ENCODE peak calls at places on chromosome 6, in seven cellular contexts. One of them, this sample, is unnamed.

GRCh38 chr6:56514395-56514794 is 128.3 kb downstream of the DST start:
- DNase-seq in CD8-positive, alpha-beta T cell: no peak
- DNase-seq in H9: no peak
- DNase-seq in neural crest cell: no peak
- DNase-seq in stomach: no peak
- DNase-seq in OCI-LY7: no peak
- DNase-seq in GM06990: no peak
- DNase-seq in this sample: no peak

GRCh38 chr6:25138024-25138696 is 141.0 kb upstream of the CARMIL1 start:
- DNase-seq in CD8-positive, alpha-beta T cell: peak; percentile 66
- DNase-seq in H9: no peak
- DNase-seq in neural crest cell: no peak
- DNase-seq in stomach: peak; percentile 51
- DNase-seq in OCI-LY7: peak; percentile 75
- DNase-seq in GM06990: peak; percentile 60
- DNase-seq in this sample: peak; percentile 27

GRCh38 chr6:127022297-127022696 is 96.2 kb upstream of the RSPO3 start:
- DNase-seq in CD8-positive, alpha-beta T cell: no peak
- DNase-seq in H9: no peak
- DNase-seq in neural crest cell: no peak
- DNase-seq in stomach: peak; percentile 72
- DNase-seq in OCI-LY7: no peak
- DNase-seq in GM06990: no peak
- DNase-seq in this sample: no peak

GRCh38 chr6:25684565-25684964 is 32.5 kb downstream of the SCGN start:
- DNase-seq in CD8-positive, alpha-beta T cell: no peak
- DNase-seq in H9: no peak
- DNase-seq in neural crest cell: no peak
- DNase-seq in stomach: no peak
- DNase-seq in OCI-LY7: no peak
- DNase-seq in GM06990: no peak
- DNase-seq in this sample: no peak

GRCh38 chr6:101392561-101393230 is 812 bp upstream of the GRIK2 start:
- DNase-seq in CD8-positive, alpha-beta T cell: no peak
- DNase-seq in H9: peak; percentile 41
- DNase-seq in neural crest cell: no peak
- DNase-seq in stomach: no peak
- DNase-seq in OCI-LY7: no peak
- DNase-seq in GM06990: no peak
- DNase-seq in this sample: no peak

GRCh38 chr6:111691345-111692225 is 85.9 kb upstream of the TRAF3IP2 start:
- DNase-seq in CD8-positive, alpha-beta T cell: no peak
- DNase-seq in H9: no peak
- DNase-seq in neural crest cell: no peak
- DNase-seq in stomach: no peak
- DNase-seq in OCI-LY7: no peak
- DNase-seq in GM06990: no peak
- DNase-seq in this sample: no peak

GRCh38 chr6:149905911-149906371 is 8.0 kb upstream of the RAET1E start:
- DNase-seq in CD8-positive, alpha-beta T cell: no peak
- DNase-seq in H9: no peak
- DNase-seq in neural crest cell: no peak
- DNase-seq in stomach: no peak
- DNase-seq in OCI-LY7: no peak
- DNase-seq in GM06990: no peak
- DNase-seq in this sample: no peak

GRCh38 chr6:14798594-14798982 is 447.3 kb upstream of the JARID2 start:
- DNase-seq in CD8-positive, alpha-beta T cell: no peak
- DNase-seq in H9: no peak
- DNase-seq in neural crest cell: no peak
- DNase-seq in stomach: no peak
- DNase-seq in OCI-LY7: no peak
- DNase-seq in GM06990: no peak
- DNase-seq in this sample: no peak

GRCh38 chr6:12208190-12208589 is 82.0 kb upstream of the EDN1 start:
- DNase-seq in CD8-positive, alpha-beta T cell: no peak
- DNase-seq in H9: no peak
- DNase-seq in neural crest cell: no peak
- DNase-seq in stomach: peak; percentile 27
- DNase-seq in OCI-LY7: no peak
- DNase-seq in GM06990: no peak
- DNase-seq in this sample: no peak

GRCh38 chr6:165877773-165878172 is 214.7 kb upstream of the PDE10A start:
- DNase-seq in CD8-positive, alpha-beta T cell: no peak
- DNase-seq in H9: no peak
- DNase-seq in neural crest cell: no peak
- DNase-seq in stomach: no peak
- DNase-seq in OCI-LY7: no peak
- DNase-seq in GM06990: no peak
- DNase-seq in this sample: no peak

GRCh38 chr6:165875946-165876345 is 212.9 kb upstream of the PDE10A start:
- DNase-seq in CD8-positive, alpha-beta T cell: no peak
- DNase-seq in H9: no peak
- DNase-seq in neural crest cell: no peak
- DNase-seq in stomach: no peak
- DNase-seq in OCI-LY7: no peak
- DNase-seq in GM06990: no peak
- DNase-seq in this sample: no peak

GRCh38 chr6:165877192-165877591 is 214.2 kb upstream of the PDE10A start:
- DNase-seq in CD8-positive, alpha-beta T cell: no peak
- DNase-seq in H9: no peak
- DNase-seq in neural crest cell: no peak
- DNase-seq in stomach: no peak
- DNase-seq in OCI-LY7: no peak
- DNase-seq in GM06990: no peak
- DNase-seq in this sample: no peak

GRCh38 chr6:165872811-165873210 is 209.8 kb upstream of the PDE10A start:
- DNase-seq in CD8-positive, alpha-beta T cell: no peak
- DNase-seq in H9: no peak
- DNase-seq in neural crest cell: no peak
- DNase-seq in stomach: no peak
- DNase-seq in OCI-LY7: no peak
- DNase-seq in GM06990: no peak
- DNase-seq in this sample: no peak

DNA sequence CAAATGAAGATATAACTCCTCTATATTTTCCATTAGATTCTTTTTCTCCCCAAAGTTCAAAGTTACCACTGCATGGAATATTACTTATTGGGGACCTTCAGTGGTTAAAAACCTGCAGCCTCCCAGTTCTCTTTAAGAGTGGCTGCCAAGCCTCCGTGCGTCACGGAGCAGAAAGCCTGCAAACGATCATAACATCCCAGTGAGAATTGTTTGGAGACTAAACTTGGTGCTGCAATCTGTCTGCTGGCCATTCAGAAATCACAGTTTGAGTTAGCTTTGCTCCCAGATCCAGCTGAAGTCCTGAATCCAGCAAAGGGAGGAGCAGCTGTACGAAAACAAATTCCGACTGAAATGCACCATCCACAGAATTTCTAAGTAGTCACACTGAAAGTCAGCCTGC is 213.5 kb upstream of the PDE10A start:
- DNase-seq in CD8-positive, alpha-beta T cell: no peak
- DNase-seq in H9: no peak
- DNase-seq in neural crest cell: no peak
- DNase-seq in stomach: no peak
- DNase-seq in OCI-LY7: no peak
- DNase-seq in GM06990: no peak
- DNase-seq in this sample: no peak
- TF ChIP-seq CTCF in CD8-positive, alpha-beta T cell: no peak
- TF ChIP-seq CTCF in H9: no peak
- TF ChIP-seq CTCF in neural crest cell: no peak
- TF ChIP-seq CTCF in stomach: no peak
- TF ChIP-seq CTCF in OCI-LY7: no peak
- TF ChIP-seq CTCF in GM06990: no peak
- TF ChIP-seq CTCF in this sample: no peak

GRCh38 chr6:120274547-120274946 is 925.0 kb upstream of the MAN1A1 start:
- DNase-seq in CD8-positive, alpha-beta T cell: no peak
- DNase-seq in H9: no peak
- DNase-seq in neural crest cell: no peak
- DNase-seq in stomach: no peak
- DNase-seq in OCI-LY7: no peak
- DNase-seq in GM06990: no peak
- DNase-seq in this sample: no peak
- TF ChIP-seq CTCF in CD8-positive, alpha-beta T cell: no peak
- TF ChIP-seq CTCF in H9: no peak
- TF ChIP-seq CTCF in neural crest cell: no peak
- TF ChIP-seq CTCF in stomach: no peak
- TF ChIP-seq CTCF in OCI-LY7: no peak
- TF ChIP-seq CTCF in GM06990: peak; percentile 17
- TF ChIP-seq CTCF in this sample: no peak

GRCh38 chr6:28980797-28981390 is 24.2 kb downstream of the ZNF311 start:
- DNase-seq in CD8-positive, alpha-beta T cell: peak; percentile 21
- DNase-seq in H9: peak; percentile 84
- DNase-seq in neural crest cell: peak; percentile 68
- DNase-seq in stomach: no peak
- DNase-seq in OCI-LY7: peak; percentile 93
- DNase-seq in GM06990: peak; percentile 56
- DNase-seq in this sample: no peak
- TF ChIP-seq CTCF in CD8-positive, alpha-beta T cell: peak; percentile 21
- TF ChIP-seq CTCF in H9: peak; percentile 59
- TF ChIP-seq CTCF in neural crest cell: peak; percentile 61
- TF ChIP-seq CTCF in stomach: peak; percentile 12
- TF ChIP-seq CTCF in OCI-LY7: peak; percentile 72
- TF ChIP-seq CTCF in GM06990: peak; percentile 20
- TF ChIP-seq CTCF in this sample: no peak

GRCh38 chr6:167462913-167463312 is 138.0 kb downstream of the TTLL2 start:
- DNase-seq in CD8-positive, alpha-beta T cell: no peak
- DNase-seq in H9: no peak
- DNase-seq in neural crest cell: no peak
- DNase-seq in stomach: no peak
- DNase-seq in OCI-LY7: no peak
- DNase-seq in GM06990: no peak
- DNase-seq in this sample: no peak
- TF ChIP-seq CTCF in CD8-positive, alpha-beta T cell: no peak
- TF ChIP-seq CTCF in H9: no peak
- TF ChIP-seq CTCF in neural crest cell: no peak
- TF ChIP-seq CTCF in stomach: no peak
- TF ChIP-seq CTCF in OCI-LY7: no peak
- TF ChIP-seq CTCF in GM06990: no peak
- TF ChIP-seq CTCF in this sample: no peak

GRCh38 chr6:71414486-71414885 is 125.9 kb downstream of the OGFRL1 start:
- DNase-seq in CD8-positive, alpha-beta T cell: no peak
- DNase-seq in H9: no peak
- DNase-seq in neural crest cell: no peak
- DNase-seq in stomach: no peak
- DNase-seq in OCI-LY7: no peak
- DNase-seq in GM06990: no peak
- DNase-seq in this sample: no peak

GRCh38 chr6:71419217-71419953 is 130.8 kb downstream of the OGFRL1 start:
- DNase-seq in CD8-positive, alpha-beta T cell: no peak
- DNase-seq in H9: no peak
- DNase-seq in neural crest cell: peak; percentile 17
- DNase-seq in stomach: no peak
- DNase-seq in OCI-LY7: no peak
- DNase-seq in GM06990: no peak
- DNase-seq in this sample: no peak

GRCh38 chr6:71421611-71422010 is 133.0 kb downstream of the OGFRL1 start:
- DNase-seq in CD8-positive, alpha-beta T cell: no peak
- DNase-seq in H9: no peak
- DNase-seq in neural crest cell: no peak
- DNase-seq in stomach: no peak
- DNase-seq in OCI-LY7: no peak
- DNase-seq in GM06990: no peak
- DNase-seq in this sample: no peak

GRCh38 chr6:71420693-71421328 is 132.2 kb downstream of the OGFRL1 start:
- DNase-seq in CD8-positive, alpha-beta T cell: no peak
- DNase-seq in H9: peak; percentile 97
- DNase-seq in neural crest cell: peak; percentile 84
- DNase-seq in stomach: peak; percentile 95
- DNase-seq in OCI-LY7: no peak
- DNase-seq in GM06990: peak; percentile 50
- DNase-seq in this sample: peak; percentile 82

GRCh38 chr6:71419954-71420692 is 131.5 kb downstream of the OGFRL1 start:
- DNase-seq in CD8-positive, alpha-beta T cell: no peak
- DNase-seq in H9: no peak
- DNase-seq in neural crest cell: no peak
- DNase-seq in stomach: peak; percentile 61
- DNase-seq in OCI-LY7: no peak
- DNase-seq in GM06990: peak; percentile 6
- DNase-seq in this sample: no peak
- TF ChIP-seq CTCF in CD8-positive, alpha-beta T cell: no peak
- TF ChIP-seq CTCF in H9: no peak
- TF ChIP-seq CTCF in neural crest cell: peak; percentile 45
- TF ChIP-seq CTCF in stomach: peak; percentile 9
- TF ChIP-seq CTCF in OCI-LY7: no peak
- TF ChIP-seq CTCF in GM06990: no peak
- TF ChIP-seq CTCF in this sample: no peak

DNA sequence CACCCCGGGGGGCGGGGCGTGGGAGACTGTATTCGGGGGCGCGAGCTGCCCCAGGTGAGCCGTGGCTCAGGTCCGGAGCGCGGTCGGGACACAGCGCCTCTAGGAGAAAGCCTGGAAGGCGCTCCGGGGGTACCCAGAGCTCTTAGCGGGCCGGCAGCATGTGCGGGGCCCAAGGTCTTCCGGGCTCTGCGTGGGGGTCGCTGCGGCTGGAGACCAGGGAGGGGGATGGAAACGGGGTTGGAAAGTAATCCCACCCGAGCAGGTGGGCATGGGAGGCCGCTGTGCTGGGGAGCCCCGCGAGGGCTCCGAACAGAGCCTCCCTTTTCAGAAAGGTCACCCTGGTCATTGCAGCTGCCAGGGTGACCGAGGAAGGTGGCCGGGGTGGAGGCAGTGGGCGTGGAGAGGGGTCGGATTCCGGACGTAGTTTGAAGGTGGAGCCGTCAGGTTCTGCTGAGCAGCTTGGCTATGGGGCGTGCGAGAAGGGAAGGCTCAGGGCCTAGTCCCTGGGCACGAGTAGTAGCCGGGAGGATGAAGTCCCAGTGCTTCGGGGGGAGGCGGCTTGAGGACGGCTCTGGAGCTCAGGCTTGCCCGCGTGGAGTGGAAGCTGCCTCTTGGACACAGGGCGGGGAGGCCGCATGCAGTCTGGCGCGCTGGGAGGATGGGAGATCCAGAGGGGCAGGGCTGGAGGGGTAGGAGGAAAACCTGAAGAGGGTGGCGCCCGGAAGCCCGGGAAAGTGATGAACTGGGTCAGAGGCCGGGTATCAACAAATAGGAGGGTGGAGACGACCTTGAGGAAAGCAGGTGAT is at the start of gene SIRT5:
- DNase-seq in CD8-positive, alpha-beta T cell: peak; percentile 71
- DNase-seq in H9: peak; percentile 92
- DNase-seq in neural crest cell: peak; percentile 61
- DNase-seq in stomach: peak; percentile 83
- DNase-seq in OCI-LY7: peak; percentile 89
- DNase-seq in GM06990: peak; percentile 89
- DNase-seq in this sample: peak; percentile 43
- TF ChIP-seq CTCF in CD8-positive, alpha-beta T cell: no peak
- TF ChIP-seq CTCF in H9: no peak
- TF ChIP-seq CTCF in neural crest cell: no peak
- TF ChIP-seq CTCF in stomach: no peak
- TF ChIP-seq CTCF in OCI-LY7: no peak
- TF ChIP-seq CTCF in GM06990: no peak
- TF ChIP-seq CTCF in this sample: no peak